ENCODE peak calls at places on chromosomes 6 and 20, in six cellular contexts. One of them, this sample, is unnamed.
A peak's percentile ranks its signal among the peaks of the same experiment; 100 is the strongest.

GRCh38 chr6:146598785-146599405 is at the start of gene ADGB:
- DNase-seq in heart left ventricle: peak; percentile 59
- DNase-seq in heart right ventricle: peak; percentile 30
- DNase-seq in uterus: peak; percentile 49
- DNase-seq in CD4-positive, CD25-positive, alpha-beta regulatory T cell: no peak
- DNase-seq in cardiac muscle cell: peak; percentile 75
- DNase-seq in this sample: no peak

GRCh38 chr20:45489083-45489531 is 19.6 kb downstream of the WFDC2 start:
- DNase-seq in uterus: no peak
- DNase-seq in heart right ventricle: no peak
- DNase-seq in CD4-positive, CD25-positive, alpha-beta regulatory T cell: no peak
- DNase-seq in cardiac muscle cell: no peak
- DNase-seq in heart left ventricle: no peak
- DNase-seq in this sample: no peak

GRCh38 chr6:103113416-103113815 is 1719.9 kb downstream of the GRIK2 start:
- DNase-seq in CD4-positive, CD25-positive, alpha-beta regulatory T cell: no peak
- DNase-seq in heart right ventricle: no peak
- DNase-seq in cardiac muscle cell: no peak
- DNase-seq in uterus: no peak
- DNase-seq in heart left ventricle: no peak
- DNase-seq in this sample: no peak

GRCh38 chr6:105993769-105994521 is 92.2 kb upstream of the PRDM1 start:
- DNase-seq in cardiac muscle cell: peak; percentile 29
- DNase-seq in heart left ventricle: peak; percentile 50
- DNase-seq in heart right ventricle: peak; percentile 13
- DNase-seq in CD4-positive, CD25-positive, alpha-beta regulatory T cell: peak; percentile 70
- DNase-seq in uterus: peak; percentile 21
- DNase-seq in this sample: no peak

GRCh38 chr6:44221291-44221960 is 2.0 kb upstream of the SLC29A1 start:
- DNase-seq in CD4-positive, CD25-positive, alpha-beta regulatory T cell: peak; percentile 69
- DNase-seq in uterus: peak; percentile 85
- DNase-seq in cardiac muscle cell: peak; percentile 88
- DNase-seq in heart right ventricle: peak; percentile 92
- DNase-seq in heart left ventricle: peak; percentile 93
- DNase-seq in this sample: peak; percentile 98

GRCh38 chr6:42390228-42390934 is 61.3 kb downstream of the TRERF1 start:
- DNase-seq in heart left ventricle: no peak
- DNase-seq in cardiac muscle cell: no peak
- DNase-seq in uterus: no peak
- DNase-seq in heart right ventricle: no peak
- DNase-seq in CD4-positive, CD25-positive, alpha-beta regulatory T cell: peak; percentile 81
- DNase-seq in this sample: no peak

GRCh38 chr20:49446808-49447207 is 35.7 kb downstream of the KCNB1 start:
- DNase-seq in heart right ventricle: peak; percentile 92
- DNase-seq in heart left ventricle: peak; percentile 88
- DNase-seq in CD4-positive, CD25-positive, alpha-beta regulatory T cell: no peak
- DNase-seq in cardiac muscle cell: peak; percentile 87
- DNase-seq in uterus: peak; percentile 92
- DNase-seq in this sample: peak; percentile 96

GRCh38 chr6:157867155-157867559 is 44.1 kb downstream of the SNX9 start:
- DNase-seq in heart left ventricle: no peak
- DNase-seq in cardiac muscle cell: peak; percentile 48
- DNase-seq in heart right ventricle: no peak
- DNase-seq in uterus: no peak
- DNase-seq in CD4-positive, CD25-positive, alpha-beta regulatory T cell: no peak
- DNase-seq in this sample: no peak

GRCh38 chr6:170095273-170095976 is 195.5 kb downstream of the DLL1 start:
- DNase-seq in uterus: peak; percentile 15
- DNase-seq in CD4-positive, CD25-positive, alpha-beta regulatory T cell: no peak
- DNase-seq in heart right ventricle: no peak
- DNase-seq in heart left ventricle: peak; percentile 17
- DNase-seq in cardiac muscle cell: no peak
- DNase-seq in this sample: peak; percentile 48

GRCh38 chr20:37821691-37822655 is 81.0 kb upstream of the VSTM2L start:
- DNase-seq in CD4-positive, CD25-positive, alpha-beta regulatory T cell: no peak
- DNase-seq in heart left ventricle: no peak
- DNase-seq in heart right ventricle: no peak
- DNase-seq in uterus: no peak
- DNase-seq in cardiac muscle cell: peak; percentile 82
- DNase-seq in this sample: peak; percentile 72

GRCh38 chr6:114200896-114201295 is 141.9 kb downstream of the HS3ST5 start:
- DNase-seq in uterus: no peak
- DNase-seq in heart right ventricle: no peak
- DNase-seq in cardiac muscle cell: no peak
- DNase-seq in CD4-positive, CD25-positive, alpha-beta regulatory T cell: no peak
- DNase-seq in heart left ventricle: no peak
- DNase-seq in this sample: no peak

GRCh38 chr20:37955511-37955910 is 52.6 kb downstream of the VSTM2L start:
- DNase-seq in cardiac muscle cell: no peak
- DNase-seq in heart right ventricle: no peak
- DNase-seq in heart left ventricle: no peak
- DNase-seq in CD4-positive, CD25-positive, alpha-beta regulatory T cell: no peak
- DNase-seq in uterus: no peak
- DNase-seq in this sample: no peak

GRCh38 chr20:49166534-49167449 is 21.3 kb downstream of the STAU1 start:
- DNase-seq in CD4-positive, CD25-positive, alpha-beta regulatory T cell: peak; percentile 22
- DNase-seq in heart right ventricle: no peak
- DNase-seq in heart left ventricle: no peak
- DNase-seq in cardiac muscle cell: no peak
- DNase-seq in uterus: no peak
- DNase-seq in this sample: no peak

GRCh38 chr20:61935926-61936700 is 129.6 kb downstream of the TAF4 start:
- DNase-seq in heart left ventricle: no peak
- DNase-seq in uterus: no peak
- DNase-seq in CD4-positive, CD25-positive, alpha-beta regulatory T cell: no peak
- DNase-seq in cardiac muscle cell: no peak
- DNase-seq in heart right ventricle: no peak
- DNase-seq in this sample: peak; percentile 21

GRCh38 chr6:82040405-82041221 is 206.9 kb downstream of the IBTK start:
- DNase-seq in heart left ventricle: no peak
- DNase-seq in CD4-positive, CD25-positive, alpha-beta regulatory T cell: no peak
- DNase-seq in uterus: peak; percentile 32
- DNase-seq in cardiac muscle cell: peak; percentile 76
- DNase-seq in heart right ventricle: peak; percentile 50
- DNase-seq in this sample: no peak

GRCh38 chr6:2478200-2478599 is 232.8 kb upstream of the GMDS start:
- DNase-seq in uterus: no peak
- DNase-seq in CD4-positive, CD25-positive, alpha-beta regulatory T cell: no peak
- DNase-seq in heart right ventricle: peak; percentile 13
- DNase-seq in cardiac muscle cell: peak; percentile 80
- DNase-seq in heart left ventricle: no peak
- DNase-seq in this sample: no peak

GRCh38 chr6:167162591-167162990 is 4.8 kb upstream of the GPR31 start:
- DNase-seq in cardiac muscle cell: no peak
- DNase-seq in CD4-positive, CD25-positive, alpha-beta regulatory T cell: no peak
- DNase-seq in heart left ventricle: no peak
- DNase-seq in heart right ventricle: no peak
- DNase-seq in uterus: no peak
- DNase-seq in this sample: no peak

GRCh38 chr6:90079555-90080490 is 185.6 kb downstream of the GJA10 start:
- DNase-seq in cardiac muscle cell: peak; percentile 19
- DNase-seq in heart right ventricle: no peak
- DNase-seq in heart left ventricle: no peak
- DNase-seq in CD4-positive, CD25-positive, alpha-beta regulatory T cell: no peak
- DNase-seq in uterus: no peak
- DNase-seq in this sample: no peak

GRCh38 chr20:19601133-19601810 is 156.8 kb upstream of the RIN2 start:
- DNase-seq in CD4-positive, CD25-positive, alpha-beta regulatory T cell: no peak
- DNase-seq in heart left ventricle: no peak
- DNase-seq in uterus: no peak
- DNase-seq in cardiac muscle cell: no peak
- DNase-seq in heart right ventricle: no peak
- DNase-seq in this sample: no peak
- H3K27me3 ChIP-seq in CD4-positive, CD25-positive, alpha-beta regulatory T cell: no peaks in the 10 kb centered on the region
- H3K27me3 ChIP-seq in heart left ventricle: no peaks in the 10 kb centered on the region
- H3K27me3 ChIP-seq in uterus: no peaks in the 10 kb centered on the region
- H3K27me3 ChIP-seq in cardiac muscle cell: no peaks in the 10 kb centered on the region
- H3K27me3 ChIP-seq in heart right ventricle: no peaks in the 10 kb centered on the region
- H3K27me3 ChIP-seq in this sample: no peaks in the 10 kb centered on the region

GRCh38 chr20:2887715-2888114 is 14.4 kb downstream of the PTPRA start:
- DNase-seq in uterus: no peak
- DNase-seq in cardiac muscle cell: no peak
- DNase-seq in heart right ventricle: no peak
- DNase-seq in CD4-positive, CD25-positive, alpha-beta regulatory T cell: no peak
- DNase-seq in heart left ventricle: no peak
- DNase-seq in this sample: no peak

GRCh38 chr20:2890743-2891142 is 17.5 kb downstream of the PTPRA start:
- DNase-seq in heart left ventricle: no peak
- DNase-seq in cardiac muscle cell: peak; percentile 18
- DNase-seq in uterus: no peak
- DNase-seq in CD4-positive, CD25-positive, alpha-beta regulatory T cell: no peak
- DNase-seq in heart right ventricle: no peak
- DNase-seq in this sample: no peak

GRCh38 chr20:2891343-2891742 is 18.1 kb downstream of the PTPRA start:
- DNase-seq in heart right ventricle: no peak
- DNase-seq in cardiac muscle cell: no peak
- DNase-seq in uterus: no peak
- DNase-seq in CD4-positive, CD25-positive, alpha-beta regulatory T cell: no peak
- DNase-seq in heart left ventricle: no peak
- DNase-seq in this sample: no peak

GRCh38 chr20:2889209-2889608 is 15.9 kb downstream of the PTPRA start:
- DNase-seq in heart left ventricle: no peak
- DNase-seq in cardiac muscle cell: no peak
- DNase-seq in heart right ventricle: no peak
- DNase-seq in CD4-positive, CD25-positive, alpha-beta regulatory T cell: no peak
- DNase-seq in uterus: no peak
- DNase-seq in this sample: no peak

DNA sequence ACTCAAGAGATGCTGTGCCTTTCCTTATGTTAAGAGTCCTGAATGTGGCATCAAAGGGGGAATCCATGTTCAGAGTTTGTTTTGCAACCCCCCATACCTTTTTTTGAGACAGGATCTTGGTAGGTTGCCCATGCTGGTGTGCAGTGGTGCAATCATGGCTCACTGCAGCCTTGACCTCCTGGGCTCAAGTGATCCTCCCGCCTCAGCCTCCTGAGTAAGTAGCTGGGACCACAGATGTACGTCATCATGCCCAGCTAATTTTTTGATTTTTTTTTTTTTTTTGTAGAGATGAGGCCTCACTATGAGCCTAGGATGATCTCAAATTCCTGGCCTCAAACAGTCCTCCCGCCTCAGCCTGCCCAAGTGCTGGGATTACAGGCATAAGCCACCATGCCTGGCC is 16.5 kb downstream of the PTPRA start:
- DNase-seq in CD4-positive, CD25-positive, alpha-beta regulatory T cell: no peak
- DNase-seq in heart left ventricle: no peak
- DNase-seq in heart right ventricle: no peak
- DNase-seq in uterus: no peak
- DNase-seq in cardiac muscle cell: no peak
- DNase-seq in this sample: no peak
- H3K27ac ChIP-seq in CD4-positive, CD25-positive, alpha-beta regulatory T cell: no peak overlapping the region
- H3K27ac ChIP-seq in heart left ventricle: no peak overlapping the region
- H3K27ac ChIP-seq in heart right ventricle: no peak overlapping the region
- H3K27ac ChIP-seq in uterus: no peak overlapping the region
- H3K27ac ChIP-seq in cardiac muscle cell: no peak overlapping the region
- H3K27ac ChIP-seq in this sample: no peak overlapping the region

GRCh38 chr20:21435576-21435975 is 38.2 kb upstream of the NKX2-4 start:
- DNase-seq in heart right ventricle: no peak
- DNase-seq in cardiac muscle cell: no peak
- DNase-seq in heart left ventricle: no peak
- DNase-seq in CD4-positive, CD25-positive, alpha-beta regulatory T cell: no peak
- DNase-seq in uterus: no peak
- DNase-seq in this sample: no peak

GRCh38 chr20:21437248-21437647 is 39.9 kb upstream of the NKX2-4 start:
- DNase-seq in heart right ventricle: no peak
- DNase-seq in uterus: no peak
- DNase-seq in CD4-positive, CD25-positive, alpha-beta regulatory T cell: no peak
- DNase-seq in cardiac muscle cell: no peak
- DNase-seq in heart left ventricle: no peak
- DNase-seq in this sample: no peak

GRCh38 chr20:21433329-21433890 is 36.1 kb upstream of the NKX2-4 start:
- DNase-seq in cardiac muscle cell: peak; percentile 14
- DNase-seq in CD4-positive, CD25-positive, alpha-beta regulatory T cell: no peak
- DNase-seq in heart right ventricle: no peak
- DNase-seq in heart left ventricle: no peak
- DNase-seq in uterus: no peak
- DNase-seq in this sample: no peak

GRCh38 chr20:21436186-21436585 is 38.9 kb upstream of the NKX2-4 start:
- DNase-seq in CD4-positive, CD25-positive, alpha-beta regulatory T cell: no peak
- DNase-seq in uterus: no peak
- DNase-seq in cardiac muscle cell: peak; percentile 32
- DNase-seq in heart right ventricle: no peak
- DNase-seq in heart left ventricle: no peak
- DNase-seq in this sample: no peak

DNA sequence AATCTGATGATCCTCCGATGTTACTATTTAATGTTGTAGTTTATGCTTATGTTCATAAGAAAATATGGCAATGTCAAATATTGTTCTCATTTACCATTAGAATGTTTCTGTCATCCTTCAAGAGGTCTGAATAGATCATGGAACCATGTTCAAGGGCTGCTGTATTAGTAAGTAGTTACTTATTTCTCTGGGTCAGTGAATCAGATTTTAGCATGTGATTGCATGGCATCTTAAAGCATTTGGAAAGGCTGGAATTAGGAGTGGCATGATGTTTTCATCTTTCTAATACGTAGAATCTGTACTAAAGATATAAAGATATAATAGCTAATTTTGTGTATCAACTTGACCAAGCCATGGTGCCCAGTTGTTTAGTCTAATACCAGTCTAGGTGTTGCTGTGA is 40.5 kb upstream of the NKX2-4 start:
- DNase-seq in heart left ventricle: no peak
- DNase-seq in cardiac muscle cell: no peak
- DNase-seq in heart right ventricle: no peak
- DNase-seq in uterus: no peak
- DNase-seq in CD4-positive, CD25-positive, alpha-beta regulatory T cell: no peak
- DNase-seq in this sample: no peak
- H3K27me3 ChIP-seq in heart left ventricle: peaks cover 33% of the 10 kb centered on the region
- H3K27me3 ChIP-seq in cardiac muscle cell: no peaks in the 10 kb centered on the region
- H3K27me3 ChIP-seq in heart right ventricle: peaks cover 36% of the 10 kb centered on the region
- H3K27me3 ChIP-seq in uterus: no peaks in the 10 kb centered on the region
- H3K27me3 ChIP-seq in CD4-positive, CD25-positive, alpha-beta regulatory T cell: peaks cover 14% of the 10 kb centered on the region
- H3K27me3 ChIP-seq in this sample: no peaks in the 10 kb centered on the region

DNA sequence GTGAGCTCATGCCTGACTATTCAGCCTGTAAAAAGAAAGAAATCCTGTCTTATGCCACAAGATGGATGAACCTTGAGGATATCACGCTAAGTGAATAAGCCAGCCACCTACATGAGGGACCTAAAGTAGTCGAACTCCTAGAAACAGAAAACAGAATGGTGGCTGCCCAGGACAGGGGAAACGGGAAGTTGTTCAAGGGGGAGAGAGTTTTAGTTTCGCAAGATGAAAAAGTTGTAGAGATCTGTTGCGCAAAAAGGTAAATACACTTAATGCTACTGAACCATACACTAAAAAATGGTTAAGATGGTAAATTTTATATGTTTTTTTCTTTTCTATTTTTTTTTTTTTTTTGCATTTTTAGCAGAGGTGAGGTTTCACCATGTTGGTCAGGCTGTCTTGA is 74.1 kb upstream of the RALY start:
- DNase-seq in cardiac muscle cell: no peak
- DNase-seq in heart right ventricle: no peak
- DNase-seq in uterus: no peak
- DNase-seq in CD4-positive, CD25-positive, alpha-beta regulatory T cell: no peak
- DNase-seq in heart left ventricle: no peak
- DNase-seq in this sample: no peak
- H3K27ac ChIP-seq in cardiac muscle cell: no peak overlapping the region
- H3K27ac ChIP-seq in heart right ventricle: no peak overlapping the region
- H3K27ac ChIP-seq in uterus: no peak overlapping the region
- H3K27ac ChIP-seq in CD4-positive, CD25-positive, alpha-beta regulatory T cell: no peak overlapping the region
- H3K27ac ChIP-seq in heart left ventricle: no peak overlapping the region
- H3K27ac ChIP-seq in this sample: no peak overlapping the region